ENCODE peak calls at places on chromosomes 5 and 9, in four cellular contexts. W is choroid plexus epithelial cell, D is Peyer's patch, Q is transverse colon. I is an unnamed sample.

GRCh38 chr5:138789771-138790242 is 36.6 kb downstream of the CTNNA1 start:
- DNase-seq in Q (no peak), D (no peak), W (peak), I (peak)

GRCh38 chr5:154713615-154714125 is 41.5 kb upstream of the LARP1 start:
- DNase-seq in Q (peak), W (peak), D (peak), I (no peak)

GRCh38 chr9:134618163-134618822 is 23.3 kb upstream of the COL5A1 start:
- DNase-seq in D (peak), W (no peak), Q (no peak), I (no peak)

GRCh38 chr5:116629168-116629567 is 54.5 kb upstream of the SEMA6A start:
- DNase-seq in Q (no peak), W (no peak), D (no peak), I (no peak)

GRCh38 chr5:144142030-144142825 is 28.2 kb downstream of the YIPF5 start:
- DNase-seq in Q (no peak), W (peak), D (no peak), I (peak)

GRCh38 chr9:81083062-81083461 is 606.3 kb downstream of the TLE1 start:
- DNase-seq in D (no peak), Q (no peak), W (peak), I (peak)

GRCh38 chr5:164708831-164709230 is 1203.4 kb downstream of the MAT2B start:
- DNase-seq in D (no peak), Q (no peak), W (no peak), I (no peak)

GRCh38 chr9:68739631-68740174 is 34.7 kb downstream of the PIP5K1B start:
- DNase-seq in W (peak), Q (peak), D (peak), I (no peak)

GRCh38 chr9:110990481-110990880 is 47.8 kb downstream of the LPAR1 start:
- DNase-seq in W (no peak), Q (no peak), D (no peak), I (no peak)

GRCh38 chr5:1801061-1801953 is at the start of gene NDUFS6:
- DNase-seq in D (peak), Q (peak), W (peak), I (peak)

GRCh38 chr5:5025774-5026406 is 114.2 kb upstream of the ADAMTS16 start:
- DNase-seq in Q (no peak), D (no peak), W (no peak), I (no peak)

GRCh38 chr9:121048618-121049017 is 1.5 kb downstream of the C5 start:
- DNase-seq in D (no peak), Q (no peak), W (peak), I (no peak)

GRCh38 chr5:34002629-34003328 is 5.1 kb downstream of the AMACR start:
- DNase-seq in D (no peak), W (peak), Q (no peak), I (peak)

DNA sequence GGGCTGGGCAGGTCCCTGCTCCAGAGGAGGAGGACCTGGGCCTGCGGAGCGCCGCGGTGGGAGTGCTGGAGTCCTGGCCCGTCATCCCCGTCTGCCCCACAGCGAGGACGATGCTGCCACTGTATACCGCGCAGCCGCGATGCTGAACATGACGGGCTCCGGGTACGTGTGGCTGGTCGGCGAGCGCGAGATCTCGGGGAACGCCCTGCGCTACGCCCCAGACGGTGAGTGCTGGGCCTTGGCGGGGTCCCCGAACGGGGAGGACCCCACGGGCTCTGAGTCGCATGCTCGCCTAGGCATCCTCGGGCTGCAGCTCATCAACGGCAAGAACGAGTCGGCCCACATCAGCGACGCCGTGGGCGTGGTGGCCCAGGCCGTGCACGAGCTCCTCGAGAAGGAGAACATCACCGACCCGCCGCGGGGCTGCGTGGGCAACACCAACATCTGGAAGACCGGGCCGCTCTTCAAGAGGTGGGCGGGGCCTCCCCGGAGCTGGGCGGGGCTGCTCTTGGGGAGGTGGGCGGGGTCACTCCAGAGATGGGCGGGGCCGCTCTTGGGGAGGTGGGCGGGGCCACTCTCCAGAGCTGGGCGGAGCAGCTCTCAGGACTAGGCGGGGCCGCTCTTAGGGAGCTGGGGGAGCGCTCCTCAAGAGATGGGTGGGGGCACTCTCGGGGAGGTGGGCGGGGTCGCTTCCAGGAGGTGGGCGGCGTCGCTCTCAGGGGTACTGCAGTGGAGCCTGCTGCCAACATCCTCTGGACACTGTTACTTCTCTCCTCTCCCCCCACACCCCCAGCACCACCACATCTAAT is 13.1 kb downstream of the LRRC26 start:
- DNase-seq in D (no peak), W (peak), Q (peak), I (peak)
- H3K4me3 ChIP-seq in D (peak), W (peak), Q (no peak), I (peak)

GRCh38 chr5:71658916-71659661 is 60.0 kb upstream of the CARTPT start:
- DNase-seq in D (no peak), W (peak), Q (no peak), I (peak)
- TF ChIP-seq CTCF in D (no peak), W (peak), Q (no peak), I (no peak)

DNA sequence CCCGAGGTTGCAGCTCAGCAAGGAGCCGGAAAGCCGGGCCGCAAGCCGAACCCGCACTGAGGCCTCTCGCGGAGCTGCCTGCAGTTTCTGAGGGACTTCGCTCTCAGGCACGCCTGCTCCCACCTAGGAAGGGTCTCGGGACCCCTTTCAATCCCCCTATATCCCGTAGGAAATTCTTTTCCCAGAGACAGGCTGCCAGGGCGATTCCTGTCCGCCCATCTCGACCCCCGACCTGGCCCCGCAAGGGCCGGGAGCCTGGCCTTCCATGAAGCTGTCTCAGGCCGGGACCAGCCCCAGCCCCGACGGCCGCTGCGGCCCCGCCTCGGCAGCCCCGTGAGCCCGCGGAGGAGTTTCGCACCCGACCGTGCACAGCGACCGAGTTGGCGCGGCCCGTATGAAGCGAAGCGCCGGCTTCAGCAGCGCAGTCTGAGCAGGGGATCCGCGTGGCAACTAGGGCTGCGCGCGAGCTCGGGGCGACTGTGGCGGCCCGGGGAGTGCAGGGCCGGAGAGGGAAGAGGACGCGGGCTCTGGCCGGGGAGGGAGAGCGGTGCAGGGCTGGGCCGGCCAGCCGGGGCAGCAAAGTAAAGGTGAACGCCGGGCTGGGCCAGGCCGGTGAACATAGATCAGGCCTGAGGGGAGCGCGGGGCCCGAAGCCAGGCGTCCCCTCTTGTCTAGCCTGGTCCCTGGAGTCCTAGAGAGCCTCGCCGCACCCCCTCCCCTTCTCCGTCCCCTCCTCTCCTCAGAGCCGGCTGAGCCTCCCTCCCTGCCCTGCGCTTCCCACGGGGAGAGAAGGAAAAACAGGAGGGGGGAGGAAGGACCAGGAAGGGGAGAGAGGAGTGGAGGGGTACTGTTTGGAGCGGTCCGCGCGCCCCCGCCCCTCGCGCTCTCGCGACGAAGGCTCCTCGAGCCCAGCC is 879 bp upstream of the PRDM12 start:
- DNase-seq in D (no peak), Q (no peak), W (peak), I (no peak)
- H3K4me3 ChIP-seq in D (no peak), Q (no peak), W (no peak), I (no peak)

GRCh38 chr5:15823413-15823812 is 323.4 kb downstream of the FBXL7 start:
- DNase-seq in Q (no peak), D (no peak), W (peak), I (no peak)
- TF ChIP-seq CTCF in Q (no peak), D (no peak), W (no peak), I (no peak)

GRCh38 chr9:33524431-33524947 is 438 bp downstream of the ANKRD18B start:
- DNase-seq in Q (no peak), D (no peak), W (no peak), I (no peak)
- H3K4me3 ChIP-seq in Q (no peak), D (peak), W (peak), I (peak)